ENCODE peak calls at places on chromosomes 7 and 10, in nine cellular contexts. One of them, this sample, is unnamed.

GRCh38 chr10:58158806-58159205 is 108.9 kb downstream of the IPMK start:
- DNase-seq in substantia nigra: no peak
- DNase-seq in GM13976: no peak
- DNase-seq in effector memory CD4-positive, alpha-beta T cell: no peak
- DNase-seq in AG04450: peak
- DNase-seq in foreskin keratinocyte: no peak
- DNase-seq in transverse colon: no peak
- DNase-seq in effector CD4-positive, alpha-beta T cell: no peak
- DNase-seq in ACHN: no peak
- DNase-seq in this sample: no peak

GRCh38 chr7:41107938-41108448 is 594.9 kb downstream of the INHBA start:
- DNase-seq in substantia nigra: no peak
- DNase-seq in GM13976: no peak
- DNase-seq in effector memory CD4-positive, alpha-beta T cell: no peak
- DNase-seq in AG04450: no peak
- DNase-seq in foreskin keratinocyte: peak
- DNase-seq in transverse colon: no peak
- DNase-seq in effector CD4-positive, alpha-beta T cell: no peak
- DNase-seq in ACHN: peak
- DNase-seq in this sample: no peak

GRCh38 chr7:12244694-12245093 is 33.6 kb downstream of the TMEM106B start:
- DNase-seq in substantia nigra: no peak
- DNase-seq in GM13976: no peak
- DNase-seq in effector memory CD4-positive, alpha-beta T cell: no peak
- DNase-seq in AG04450: no peak
- DNase-seq in foreskin keratinocyte: no peak
- DNase-seq in transverse colon: no peak
- DNase-seq in effector CD4-positive, alpha-beta T cell: no peak
- DNase-seq in ACHN: no peak
- DNase-seq in this sample: no peak

GRCh38 chr7:143069912-143070500 is 17.9 kb downstream of the OR6V1 start:
- DNase-seq in substantia nigra: no peak
- DNase-seq in GM13976: no peak
- DNase-seq in effector memory CD4-positive, alpha-beta T cell: no peak
- DNase-seq in AG04450: no peak
- DNase-seq in foreskin keratinocyte: no peak
- DNase-seq in transverse colon: no peak
- DNase-seq in effector CD4-positive, alpha-beta T cell: no peak
- DNase-seq in ACHN: no peak
- DNase-seq in this sample: no peak

GRCh38 chr10:101560293-101561067 is 27.6 kb downstream of the POLL start:
- DNase-seq in substantia nigra: no peak
- DNase-seq in GM13976: peak
- DNase-seq in effector memory CD4-positive, alpha-beta T cell: no peak
- DNase-seq in AG04450: no peak
- DNase-seq in foreskin keratinocyte: no peak
- DNase-seq in transverse colon: no peak
- DNase-seq in effector CD4-positive, alpha-beta T cell: no peak
- DNase-seq in ACHN: no peak
- DNase-seq in this sample: no peak

GRCh38 chr10:84367256-84367655 is 38.9 kb downstream of the CCSER2 start:
- DNase-seq in substantia nigra: no peak
- DNase-seq in GM13976: no peak
- DNase-seq in effector memory CD4-positive, alpha-beta T cell: no peak
- DNase-seq in AG04450: no peak
- DNase-seq in foreskin keratinocyte: no peak
- DNase-seq in transverse colon: no peak
- DNase-seq in effector CD4-positive, alpha-beta T cell: no peak
- DNase-seq in ACHN: no peak
- DNase-seq in this sample: no peak

GRCh38 chr10:38076687-38077086 is 17.4 kb upstream of the ZNF37A start:
- DNase-seq in substantia nigra: no peak
- DNase-seq in GM13976: no peak
- DNase-seq in effector memory CD4-positive, alpha-beta T cell: no peak
- DNase-seq in AG04450: no peak
- DNase-seq in foreskin keratinocyte: no peak
- DNase-seq in transverse colon: no peak
- DNase-seq in effector CD4-positive, alpha-beta T cell: no peak
- DNase-seq in ACHN: no peak
- DNase-seq in this sample: no peak

GRCh38 chr10:79084012-79084971 is 15.5 kb downstream of the ZMIZ1 start:
- DNase-seq in substantia nigra: no peak
- DNase-seq in GM13976: no peak
- DNase-seq in effector memory CD4-positive, alpha-beta T cell: no peak
- DNase-seq in AG04450: no peak
- DNase-seq in foreskin keratinocyte: peak
- DNase-seq in transverse colon: peak
- DNase-seq in effector CD4-positive, alpha-beta T cell: no peak
- DNase-seq in ACHN: peak
- DNase-seq in this sample: no peak

GRCh38 chr10:93026072-93026471 is 34.5 kb upstream of the CYP26C1 start:
- DNase-seq in substantia nigra: no peak
- DNase-seq in GM13976: no peak
- DNase-seq in effector memory CD4-positive, alpha-beta T cell: no peak
- DNase-seq in AG04450: no peak
- DNase-seq in foreskin keratinocyte: no peak
- DNase-seq in transverse colon: no peak
- DNase-seq in effector CD4-positive, alpha-beta T cell: no peak
- DNase-seq in ACHN: no peak
- DNase-seq in this sample: no peak

GRCh38 chr7:32573110-32573687 is 77.9 kb downstream of the AVL9 start:
- DNase-seq in substantia nigra: no peak
- DNase-seq in GM13976: no peak
- DNase-seq in effector memory CD4-positive, alpha-beta T cell: no peak
- DNase-seq in AG04450: no peak
- DNase-seq in foreskin keratinocyte: no peak
- DNase-seq in transverse colon: no peak
- DNase-seq in effector CD4-positive, alpha-beta T cell: no peak
- DNase-seq in ACHN: no peak
- DNase-seq in this sample: no peak

GRCh38 chr10:76336213-76336963 is 905.0 kb downstream of the LRMDA start:
- DNase-seq in substantia nigra: no peak
- DNase-seq in GM13976: no peak
- DNase-seq in effector memory CD4-positive, alpha-beta T cell: no peak
- DNase-seq in AG04450: no peak
- DNase-seq in foreskin keratinocyte: no peak
- DNase-seq in transverse colon: peak
- DNase-seq in effector CD4-positive, alpha-beta T cell: no peak
- DNase-seq in ACHN: no peak
- DNase-seq in this sample: no peak

GRCh38 chr7:116420003-116420402 is 79.5 kb upstream of the CAV2 start:
- DNase-seq in substantia nigra: no peak
- DNase-seq in GM13976: no peak
- DNase-seq in effector memory CD4-positive, alpha-beta T cell: no peak
- DNase-seq in AG04450: no peak
- DNase-seq in foreskin keratinocyte: no peak
- DNase-seq in transverse colon: no peak
- DNase-seq in effector CD4-positive, alpha-beta T cell: no peak
- DNase-seq in ACHN: no peak
- DNase-seq in this sample: no peak

GRCh38 chr7:30206466-30206865 is 71.7 kb downstream of the MTURN start:
- DNase-seq in substantia nigra: no peak
- DNase-seq in GM13976: no peak
- DNase-seq in effector memory CD4-positive, alpha-beta T cell: no peak
- DNase-seq in AG04450: no peak
- DNase-seq in foreskin keratinocyte: peak
- DNase-seq in transverse colon: no peak
- DNase-seq in effector CD4-positive, alpha-beta T cell: no peak
- DNase-seq in ACHN: peak
- DNase-seq in this sample: no peak

GRCh38 chr7:2964208-2964607 is 79.5 kb downstream of the CARD11 start:
- DNase-seq in substantia nigra: no peak
- DNase-seq in GM13976: no peak
- DNase-seq in effector memory CD4-positive, alpha-beta T cell: no peak
- DNase-seq in AG04450: no peak
- DNase-seq in foreskin keratinocyte: no peak
- DNase-seq in transverse colon: no peak
- DNase-seq in effector CD4-positive, alpha-beta T cell: no peak
- DNase-seq in ACHN: no peak
- DNase-seq in this sample: no peak

GRCh38 chr7:35366167-35367155 is 112.6 kb upstream of the TBX20 start:
- DNase-seq in substantia nigra: no peak
- DNase-seq in GM13976: no peak
- DNase-seq in effector memory CD4-positive, alpha-beta T cell: no peak
- DNase-seq in AG04450: no peak
- DNase-seq in foreskin keratinocyte: no peak
- DNase-seq in transverse colon: no peak
- DNase-seq in effector CD4-positive, alpha-beta T cell: no peak
- DNase-seq in ACHN: no peak
- DNase-seq in this sample: no peak

GRCh38 chr10:101103430-101103829 is 27.7 kb upstream of the TLX1 start:
- DNase-seq in substantia nigra: no peak
- DNase-seq in GM13976: no peak
- DNase-seq in effector memory CD4-positive, alpha-beta T cell: no peak
- DNase-seq in AG04450: no peak
- DNase-seq in foreskin keratinocyte: no peak
- DNase-seq in transverse colon: no peak
- DNase-seq in effector CD4-positive, alpha-beta T cell: no peak
- DNase-seq in ACHN: no peak
- DNase-seq in this sample: no peak

GRCh38 chr10:43407576-43408330 is 1.2 kb downstream of the HNRNPF start:
- DNase-seq in substantia nigra: peak
- DNase-seq in GM13976: peak
- DNase-seq in effector memory CD4-positive, alpha-beta T cell: peak
- DNase-seq in AG04450: no peak
- DNase-seq in foreskin keratinocyte: peak
- DNase-seq in transverse colon: peak
- DNase-seq in effector CD4-positive, alpha-beta T cell: peak
- DNase-seq in ACHN: peak
- DNase-seq in this sample: peak

GRCh38 chr10:130727766-130728490 is 583.6 kb downstream of the TCERG1L start:
- DNase-seq in substantia nigra: no peak
- DNase-seq in GM13976: no peak
- DNase-seq in effector memory CD4-positive, alpha-beta T cell: no peak
- DNase-seq in AG04450: no peak
- DNase-seq in foreskin keratinocyte: no peak
- DNase-seq in transverse colon: no peak
- DNase-seq in effector CD4-positive, alpha-beta T cell: no peak
- DNase-seq in ACHN: no peak
- DNase-seq in this sample: no peak

This sample was measured in GM20000.